ENCODE peak calls at places on chromosome 19, in seven cellular contexts. One of them, this sample, is unnamed.

GRCh38 chr19:18265611-18265981 is 8.7 kb downstream of the IQCN start:
- DNase-seq in SW 1271: no peak
- DNase-seq in breast epithelium: no peak
- DNase-seq in tibial artery: no peak
- DNase-seq in NCI-H2081: no peak
- DNase-seq in SK-N-DZ: no peak
- DNase-seq in aorta: no peak
- DNase-seq in this sample: no peak

GRCh38 chr19:17469371-17470203 is 737 bp upstream of the SLC27A1 start:
- DNase-seq in SW 1271: peak; percentile 96
- DNase-seq in breast epithelium: peak; percentile 97
- DNase-seq in tibial artery: peak; percentile 99
- DNase-seq in NCI-H2081: peak; percentile 84
- DNase-seq in SK-N-DZ: peak; percentile 87
- DNase-seq in aorta: peak; percentile 99
- DNase-seq in this sample: peak; percentile 99

GRCh38 chr19:5534787-5535586 is 32.8 kb downstream of the TINCR start:
- DNase-seq in SW 1271: peak; percentile 6
- DNase-seq in breast epithelium: no peak
- DNase-seq in tibial artery: no peak
- DNase-seq in NCI-H2081: no peak
- DNase-seq in SK-N-DZ: no peak
- DNase-seq in aorta: no peak
- DNase-seq in this sample: no peak

GRCh38 chr19:2458054-2458453 is 1.3 kb upstream of the LMNB2 start:
- DNase-seq in SW 1271: no peak
- DNase-seq in breast epithelium: no peak
- DNase-seq in tibial artery: no peak
- DNase-seq in NCI-H2081: no peak
- DNase-seq in SK-N-DZ: no peak
- DNase-seq in aorta: no peak
- DNase-seq in this sample: no peak

GRCh38 chr19:50725932-50726230 is 2.7 kb downstream of the CLEC11A start:
- DNase-seq in SW 1271: no peak
- DNase-seq in breast epithelium: no peak
- DNase-seq in tibial artery: no peak
- DNase-seq in NCI-H2081: no peak
- DNase-seq in SK-N-DZ: no peak
- DNase-seq in aorta: no peak
- DNase-seq in this sample: no peak

GRCh38 chr19:8149261-8150094 is at the start of gene FBN3:
- DNase-seq in SW 1271: no peak
- DNase-seq in breast epithelium: no peak
- DNase-seq in tibial artery: no peak
- DNase-seq in NCI-H2081: no peak
- DNase-seq in SK-N-DZ: no peak
- DNase-seq in aorta: no peak
- DNase-seq in this sample: no peak

GRCh38 chr19:4555657-4556561 is 3.6 kb downstream of the SEMA6B start:
- DNase-seq in SW 1271: no peak
- DNase-seq in breast epithelium: no peak
- DNase-seq in tibial artery: no peak
- DNase-seq in NCI-H2081: no peak
- DNase-seq in SK-N-DZ: no peak
- DNase-seq in aorta: no peak
- DNase-seq in this sample: no peak

GRCh38 chr19:13865243-13865577 is 11.7 kb upstream of the NANOS3 start:
- DNase-seq in SW 1271: no peak
- DNase-seq in breast epithelium: no peak
- DNase-seq in tibial artery: no peak
- DNase-seq in NCI-H2081: no peak
- DNase-seq in SK-N-DZ: no peak
- DNase-seq in aorta: no peak
- DNase-seq in this sample: no peak

GRCh38 chr19:7355151-7355845 is 6.6 kb downstream of the ARHGEF18 start:
- DNase-seq in SW 1271: no peak
- DNase-seq in breast epithelium: no peak
- DNase-seq in tibial artery: no peak
- DNase-seq in NCI-H2081: no peak
- DNase-seq in SK-N-DZ: no peak
- DNase-seq in aorta: peak; percentile 66
- DNase-seq in this sample: no peak

GRCh38 chr19:12759686-12760085 is 8.1 kb downstream of the BEST2 start:
- DNase-seq in SW 1271: no peak
- DNase-seq in breast epithelium: no peak
- DNase-seq in tibial artery: no peak
- DNase-seq in NCI-H2081: no peak
- DNase-seq in SK-N-DZ: no peak
- DNase-seq in aorta: no peak
- DNase-seq in this sample: no peak

GRCh38 chr19:35223856-35224505 is 4.6 kb downstream of the FAM187B start:
- DNase-seq in SW 1271: no peak
- DNase-seq in breast epithelium: no peak
- DNase-seq in tibial artery: no peak
- DNase-seq in NCI-H2081: no peak
- DNase-seq in SK-N-DZ: no peak
- DNase-seq in aorta: no peak
- DNase-seq in this sample: no peak

GRCh38 chr19:3538965-3539742 is at the start of gene TEKTIP1:
- DNase-seq in SW 1271: peak; percentile 14
- DNase-seq in breast epithelium: no peak
- DNase-seq in tibial artery: no peak
- DNase-seq in NCI-H2081: no peak
- DNase-seq in SK-N-DZ: no peak
- DNase-seq in aorta: no peak
- DNase-seq in this sample: no peak

GRCh38 chr19:48925240-48925843 is 8.2 kb upstream of the DHDH start:
- DNase-seq in SW 1271: no peak
- DNase-seq in breast epithelium: no peak
- DNase-seq in tibial artery: no peak
- DNase-seq in NCI-H2081: no peak
- DNase-seq in SK-N-DZ: no peak
- DNase-seq in aorta: no peak
- DNase-seq in this sample: no peak